ENCODE peak calls at places on chromosomes 3 and 15, in ten cellular contexts. L, P, R, O, F, T, J, D, Z and A are unnamed samples.

GRCh38 chr15:92228830-92229229 is 164.9 kb upstream of the ST8SIA2 start:
- DNase-seq in L (no peak), P (no peak), R (no peak), O (no peak), F (no peak), T (no peak), J (no peak), D (no peak), Z (no peak), A (no peak)

GRCh38 chr15:32687556-32687955 is 30.2 kb upstream of the GREM1 start:
- DNase-seq in L (no peak), P (no peak), R (peak; percentile 65), O (peak; percentile 44), F (no peak), T (peak; percentile 87), J (no peak), D (no peak), Z (peak; percentile 24), A (peak; percentile 75)

GRCh38 chr15:74303741-74304309 is 63.6 kb downstream of the CYP11A1 start:
- DNase-seq in L (peak; percentile 49), P (no peak), R (no peak), O (no peak), F (no peak), T (no peak), J (peak; percentile 33), D (no peak), Z (no peak), A (no peak)

GRCh38 chr3:190972196-190972595 is 109.7 kb upstream of the GMNC start:
- DNase-seq in L (no peak), P (no peak), R (no peak), O (no peak), F (no peak), T (no peak), J (no peak), D (no peak), Z (no peak), A (no peak)

GRCh38 chr3:60064210-60065178 is 1014.7 kb upstream of the CFAP20DC start:
- DNase-seq in L (no peak), P (no peak), R (peak; percentile 61), O (peak; percentile 4), F (no peak), T (peak; percentile 10), J (no peak), D (no peak), Z (peak; percentile 4), A (no peak)

GRCh38 chr15:58269455-58270414 is 131.6 kb downstream of the AQP9 start:
- DNase-seq in L (peak; percentile 71), P (peak; percentile 44), R (peak; percentile 71), O (peak; percentile 81), F (no peak), T (peak; percentile 82), J (peak; percentile 79), D (peak; percentile 63), Z (peak; percentile 78), A (peak; percentile 30)

GRCh38 chr3:72891053-72891855 is 3.4 kb downstream of the GXYLT2 start:
- DNase-seq in L (peak; percentile 43), P (no peak), R (peak; percentile 100), O (peak; percentile 98), F (peak; percentile 81), T (peak; percentile 96), J (peak; percentile 59), D (no peak), Z (peak; percentile 97), A (peak; percentile 87)

GRCh38 chr15:99385865-99386264 is 134.6 kb downstream of the LRRC28 start:
- DNase-seq in L (no peak), P (no peak), R (peak; percentile 52), O (peak; percentile 48), F (no peak), T (peak; percentile 47), J (no peak), D (no peak), Z (peak; percentile 62), A (no peak)

GRCh38 chr15:68439506-68439905 is 7.5 kb upstream of the ITGA11 start:
- DNase-seq in L (no peak), P (no peak), R (no peak), O (no peak), F (no peak), T (no peak), J (no peak), D (no peak), Z (no peak), A (no peak)

GRCh38 chr3:22951910-22952309 is 251.2 kb upstream of the UBE2E2 start:
- DNase-seq in L (no peak), P (no peak), R (no peak), O (no peak), F (no peak), T (no peak), J (no peak), D (no peak), Z (peak; percentile 8), A (no peak)

GRCh38 chr3:34016925-34017592 is 218.6 kb downstream of the PDCD6IP start:
- DNase-seq in L (no peak), P (no peak), R (no peak), O (no peak), F (no peak), T (no peak), J (peak; percentile 72), D (no peak), Z (no peak), A (no peak)

GRCh38 chr3:129023909-129024308 is 22.8 kb downstream of the EFCC1 start:
- DNase-seq in L (no peak), P (no peak), R (peak; percentile 28), O (peak; percentile 28), F (no peak), T (peak; percentile 40), J (peak; percentile 45), D (no peak), Z (peak; percentile 51), A (peak; percentile 36)
- TF ChIP-seq CTCF in L (peak; percentile 25), P (no peak), R (peak; percentile 33), O (peak; percentile 16), F (no peak), T (peak; percentile 23), J (peak; percentile 47), D (peak; percentile 43), Z (no peak), A (peak; percentile 48)

GRCh38 chr3:189038773-189039720 is 132.7 kb upstream of the TPRG1 start:
- DNase-seq in L (no peak), P (no peak), R (no peak), O (no peak), F (no peak), T (no peak), J (no peak), D (no peak), Z (no peak), A (no peak)

GRCh38 chr3:189042832-189043231 is 128.9 kb upstream of the TPRG1 start:
- DNase-seq in L (no peak), P (no peak), R (no peak), O (no peak), F (no peak), T (no peak), J (no peak), D (no peak), Z (no peak), A (no peak)

GRCh38 chr3:189040934-189041333 is 130.8 kb upstream of the TPRG1 start:
- DNase-seq in L (no peak), P (no peak), R (no peak), O (no peak), F (no peak), T (no peak), J (no peak), D (no peak), Z (no peak), A (no peak)

DNA sequence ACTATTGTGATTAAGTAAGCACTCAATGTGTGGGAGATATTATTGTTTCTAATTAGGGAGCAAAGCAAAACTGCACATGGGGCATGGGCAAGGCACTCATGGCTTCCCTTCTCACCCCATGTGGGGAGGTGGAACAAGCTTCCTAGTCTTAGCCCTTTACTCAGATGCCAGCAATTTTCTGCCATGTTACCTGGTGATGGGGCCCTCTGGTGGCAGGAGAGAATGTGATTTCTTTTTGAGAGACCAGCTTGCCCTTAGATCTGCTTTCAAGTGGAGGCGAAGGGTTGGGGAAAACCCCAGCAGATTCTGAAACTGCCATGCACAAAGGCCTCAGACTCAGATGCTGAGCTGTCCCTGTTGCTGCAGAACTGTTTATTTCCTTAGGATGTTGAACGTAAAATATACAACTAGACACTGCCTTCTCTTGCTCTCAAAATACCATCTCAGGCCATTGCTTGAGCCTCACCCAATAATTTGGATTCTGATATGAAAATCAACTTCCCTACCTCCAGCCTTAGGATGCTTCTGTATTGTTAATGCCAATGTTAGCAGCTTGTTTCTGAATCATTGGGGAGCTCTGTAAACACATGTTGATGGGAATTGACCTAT is 130.2 kb upstream of the TPRG1 start:
- DNase-seq in L (peak; percentile 60), P (peak; percentile 67), R (peak; percentile 45), O (peak; percentile 57), F (no peak), T (peak; percentile 56), J (peak; percentile 70), D (peak; percentile 41), Z (peak; percentile 41), A (no peak)
- TF ChIP-seq CTCF in L (peak; percentile 62), P (peak; percentile 40), R (peak; percentile 42), O (peak; percentile 53), F (no peak), T (peak; percentile 44), J (peak; percentile 74), D (peak; percentile 30), Z (peak; percentile 48), A (peak; percentile 77)

DNA sequence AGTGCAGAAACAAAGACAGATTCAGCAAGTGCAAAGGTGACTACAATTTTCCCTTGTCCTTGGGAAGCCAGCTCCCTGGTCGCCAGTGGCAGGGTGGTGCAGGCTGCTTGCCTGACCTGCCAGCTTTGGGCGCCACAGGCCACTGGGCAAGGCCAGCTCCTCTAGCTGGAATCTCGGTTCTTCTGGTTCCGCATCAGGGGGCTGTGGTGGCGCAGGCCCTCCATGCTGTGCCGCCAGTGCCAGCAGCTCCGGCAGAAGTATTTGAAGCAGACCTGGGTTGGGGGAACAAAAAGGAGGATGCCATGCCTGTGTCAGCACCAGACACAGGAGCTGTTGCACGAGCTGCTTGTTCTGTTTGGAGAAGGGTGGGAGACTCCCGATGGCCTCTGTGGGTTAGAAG is 4.2 kb upstream of the RPS17 start:
- DNase-seq in L (no peak), P (no peak), R (no peak), O (no peak), F (no peak), T (no peak), J (no peak), D (no peak), Z (no peak), A (no peak)
- TF ChIP-seq CTCF in L (no peak), P (no peak), R (no peak), O (no peak), F (no peak), T (no peak), J (no peak), D (no peak), Z (no peak), A (no peak)

DNA sequence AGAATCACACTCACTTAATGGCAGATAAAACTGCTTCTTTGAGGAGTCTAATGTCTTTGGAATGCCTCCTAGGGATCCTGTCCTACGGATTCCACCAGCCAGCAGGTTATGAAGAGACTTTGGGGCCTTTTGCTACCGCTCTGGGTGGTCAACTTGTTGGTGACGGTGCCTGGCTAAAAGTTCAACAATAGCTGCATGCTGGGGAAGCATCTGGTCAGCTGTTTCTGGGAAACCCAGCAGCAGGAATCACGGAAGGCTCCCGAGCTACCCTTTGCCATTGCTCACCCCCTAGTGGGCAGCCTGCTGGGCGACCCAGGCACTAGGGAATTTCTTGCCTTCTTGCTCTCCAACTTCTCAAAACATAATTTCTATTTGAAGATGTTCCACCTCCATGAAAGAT is 263.3 kb downstream of the NEK10 start:
- DNase-seq in L (peak; percentile 56), P (peak; percentile 50), R (no peak), O (no peak), F (no peak), T (no peak), J (no peak), D (peak; percentile 30), Z (no peak), A (no peak)
- TF ChIP-seq CTCF in L (peak; percentile 72), P (no peak), R (peak; percentile 18), O (peak; percentile 2), F (no peak), T (no peak), J (peak; percentile 17), D (peak; percentile 28), Z (no peak), A (peak; percentile 58)

GRCh38 chr15:72229947-72230196 is 1.1 kb downstream of the PKM start:
- DNase-seq in L (no peak), P (no peak), R (no peak), O (no peak), F (no peak), T (no peak), J (no peak), D (no peak), Z (no peak), A (no peak)
- TF ChIP-seq CTCF in L (no peak), P (no peak), R (no peak), O (no peak), F (no peak), T (no peak), J (no peak), D (no peak), Z (no peak), A (no peak)